ENCODE peak calls at places on chromosomes 4 and X, in eight cellular contexts. H is K562, R is astrocyte, T is spleen, K is cardiac muscle cell, U is upper lobe of right lung, J is left lung, X is Peyer's patch. E is an unnamed sample.
A peak's percentile ranks its signal among the peaks of the same experiment; 100 is the strongest.

GRCh38 chr4:43776371-43776770 is 672.2 kb downstream of the KCTD8 start:
- DNase-seq in H (no peak), X (no peak), K (no peak), T (no peak), R (no peak), U (no peak), J (no peak), E (no peak)

GRCh38 chr4:133379681-133380438 is 230.8 kb downstream of the PCDH10 start:
- DNase-seq in U (no peak), X (no peak), J (peak; percentile 34), R (no peak), T (no peak), H (no peak), K (no peak), E (no peak)

GRCh38 chrX:140733766-140734342 is 24.3 kb downstream of the LINC00632 start:
- DNase-seq in X (no peak), U (no peak), H (peak; percentile 52), R (peak; percentile 13), T (no peak), J (no peak), K (peak; percentile 45), E (no peak)

GRCh38 chrX:119647089-119647488 is 40.9 kb upstream of the NKRF start:
- DNase-seq in X (no peak), T (no peak), U (no peak), J (no peak), H (no peak), R (no peak), K (no peak), E (no peak)

GRCh38 chr4:31741321-31741720 is 1021.2 kb downstream of the PCDH7 start:
- DNase-seq in X (no peak), U (no peak), K (no peak), H (no peak), T (no peak), R (no peak), J (no peak), E (no peak)

GRCh38 chr4:40909363-40909876 is 159.7 kb downstream of the NSUN7 start:
- DNase-seq in H (no peak), J (no peak), U (no peak), K (no peak), R (peak; percentile 87), T (no peak), X (no peak), E (no peak)

GRCh38 chr4:128688025-128688721 is 121.3 kb upstream of the JADE1 start:
- DNase-seq in T (no peak), J (no peak), K (no peak), U (no peak), H (no peak), X (no peak), R (no peak), E (no peak)

GRCh38 chr4:181043486-181043885 is 1199.7 kb upstream of the TENM3 start:
- DNase-seq in J (no peak), R (no peak), K (no peak), T (no peak), U (no peak), H (no peak), X (no peak), E (no peak)

GRCh38 chrX:39491548-39492297 is 606.0 kb downstream of the BCOR start:
- DNase-seq in K (no peak), X (peak; percentile 67), T (peak; percentile 79), R (no peak), J (no peak), H (peak; percentile 74), U (no peak), E (no peak)

GRCh38 chr4:46390353-46391058 is 578 bp upstream of the GABRA2 start:
- DNase-seq in J (peak; percentile 52), U (no peak), X (no peak), T (no peak), K (no peak), R (no peak), H (no peak), E (no peak)

GRCh38 chrX:8971116-8971515 is 62.8 kb downstream of the FAM9B start:
- DNase-seq in U (no peak), J (no peak), T (no peak), H (no peak), K (peak; percentile 31), X (no peak), R (peak; percentile 15), E (no peak)

DNA sequence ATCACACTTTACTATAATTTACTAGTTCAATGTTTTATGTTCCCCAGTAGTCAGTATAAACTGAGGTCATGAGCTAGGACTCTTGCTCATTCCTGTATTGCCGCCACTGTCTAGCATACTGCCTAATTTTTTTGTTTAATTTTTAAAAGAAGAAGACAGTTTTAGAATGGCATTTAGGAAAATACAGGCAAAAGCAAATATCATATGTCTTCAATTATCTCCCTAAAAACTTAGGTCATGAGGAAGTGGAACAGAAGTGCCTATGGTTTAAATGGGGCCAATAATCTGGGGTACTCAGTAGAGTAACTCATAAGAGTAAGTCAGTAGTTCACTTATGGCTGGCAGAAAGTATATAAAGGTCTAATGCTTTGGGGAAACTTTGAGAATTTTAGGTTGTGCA is 390.3 kb downstream of the PDGFC start:
- DNase-seq in K (no peak), R (no peak), T (no peak), X (no peak), U (no peak), J (no peak), H (no peak), E (no peak)
- H3K4me3 ChIP-seq in K (no peak overlapping the region), R (no peak overlapping the region), T (no peak overlapping the region), X (no peak overlapping the region), U (peak overlapping the region; percentile 9), J (no peak overlapping the region), H (no peak overlapping the region), E (no peak overlapping the region)

GRCh38 chr4:108157655-108158054 is 11.1 kb downstream of the LEF1 start:
- DNase-seq in J (no peak), K (no peak), U (no peak), R (no peak), X (no peak), T (no peak), H (no peak), E (no peak)
- H3K27me3 ChIP-seq in J (peaks cover 35% of the 10 kb centered on the region), K (no peaks in the 10 kb centered on the region), U (peaks cover 25% of the 10 kb centered on the region), R (no peaks in the 10 kb centered on the region), X (no peaks in the 10 kb centered on the region), T (no peaks in the 10 kb centered on the region), H (no peaks in the 10 kb centered on the region), E (no peaks in the 10 kb centered on the region)

DNA sequence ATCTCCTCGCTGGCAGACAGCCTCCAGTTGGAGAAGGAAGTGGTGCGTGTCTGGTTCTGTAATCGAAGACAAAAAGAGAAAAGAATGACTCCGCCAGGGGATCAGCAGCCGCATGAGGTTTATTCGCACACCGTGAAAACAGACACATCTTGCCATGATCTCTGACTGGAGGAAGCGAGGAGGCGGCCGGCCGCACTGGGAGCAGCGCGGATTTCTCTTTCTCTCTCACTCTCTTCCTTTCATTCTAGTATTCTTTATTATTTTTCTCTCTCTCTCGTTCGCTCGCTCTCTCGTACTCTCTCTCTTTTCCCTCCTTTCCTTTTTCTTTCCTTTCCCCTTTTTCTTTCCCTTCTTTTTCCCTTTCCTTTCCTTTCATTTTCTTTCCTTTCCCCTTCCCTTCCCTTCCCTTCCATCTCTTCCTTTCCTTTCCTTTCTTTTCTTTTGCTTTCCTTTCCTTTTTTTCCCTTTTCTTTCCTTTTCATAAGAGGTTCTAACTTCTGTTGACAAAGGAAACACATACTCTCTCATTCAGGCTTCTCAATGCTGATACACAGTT is 1.2 kb downstream of the POU3F4 start:
- DNase-seq in T (no peak), X (no peak), J (no peak), R (peak; percentile 10), H (no peak), U (no peak), K (no peak), E (no peak)
- H3K4me3 ChIP-seq in T (no peak overlapping the region), X (no peak overlapping the region), J (no peak overlapping the region), R (peak overlapping the region; percentile 61), H (no peak overlapping the region), U (no peak overlapping the region), K (no peak overlapping the region), E (no peak overlapping the region)

GRCh38 chr4:110631582-110632505 is 9.0 kb upstream of the PITX2 start:
- DNase-seq in T (peak; percentile 78), R (peak; percentile 58), U (peak; percentile 84), H (peak; percentile 71), X (no peak), J (no peak), K (peak; percentile 91), E (no peak)

GRCh38 chr4:110629214-110629754 is 6.4 kb upstream of the PITX2 start:
- DNase-seq in R (no peak), U (no peak), X (no peak), K (no peak), T (no peak), H (no peak), J (no peak), E (no peak)

GRCh38 chr4:110628321-110629213 is 5.7 kb upstream of the PITX2 start:
- DNase-seq in J (no peak), K (no peak), U (no peak), X (no peak), T (no peak), H (no peak), R (no peak), E (no peak)

GRCh38 chr4:110630621-110631402 is 7.9 kb upstream of the PITX2 start:
- DNase-seq in K (no peak), U (no peak), H (no peak), R (no peak), T (no peak), X (no peak), J (no peak), E (no peak)

DNA sequence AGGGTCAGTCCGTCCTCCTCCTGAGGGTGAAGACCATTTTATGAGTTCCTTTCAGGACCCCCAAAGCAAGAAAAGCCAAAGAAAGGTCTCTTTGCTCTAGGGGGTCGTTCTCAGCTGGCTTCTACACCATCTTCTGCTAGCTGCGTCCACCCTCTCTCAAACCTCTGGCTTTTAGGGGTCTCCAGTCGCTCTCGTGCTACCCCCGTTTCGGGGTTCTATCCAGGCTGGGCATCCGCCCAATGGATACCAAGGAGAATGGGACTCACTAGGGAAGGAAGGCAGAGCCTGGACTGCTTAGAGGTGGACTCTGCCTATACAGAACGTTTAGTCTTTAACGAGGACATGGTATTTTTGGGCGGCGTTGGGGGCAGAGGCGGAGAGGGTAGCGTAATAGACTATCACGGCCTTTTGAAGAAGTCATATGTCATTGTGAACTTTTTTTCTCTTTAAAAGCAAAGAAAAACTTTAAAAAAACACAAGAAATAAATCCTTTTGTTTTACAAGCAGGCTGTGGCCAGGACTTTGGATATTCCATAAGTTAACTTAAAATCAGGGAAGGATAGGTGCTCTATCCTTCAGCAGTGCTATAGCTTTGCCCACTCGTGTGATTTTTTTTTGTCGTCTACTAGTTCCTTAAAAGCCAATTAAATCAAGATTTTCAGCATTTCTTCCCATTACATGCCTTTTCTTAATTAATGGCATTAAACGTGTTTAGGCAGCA is 7.1 kb upstream of the PITX2 start:
- DNase-seq in K (no peak), H (no peak), R (no peak), J (no peak), X (no peak), U (no peak), T (no peak), E (no peak)
- H3K27me3 ChIP-seq in K (peaks cover 100% of the 10 kb centered on the region), H (peaks cover 54% of the 10 kb centered on the region), R (peaks cover 94% of the 10 kb centered on the region), J (peaks cover 100% of the 10 kb centered on the region), X (no peaks in the 10 kb centered on the region), U (peaks cover 100% of the 10 kb centered on the region), T (peaks cover 76% of the 10 kb centered on the region), E (peaks cover 80% of the 10 kb centered on the region)

DNA sequence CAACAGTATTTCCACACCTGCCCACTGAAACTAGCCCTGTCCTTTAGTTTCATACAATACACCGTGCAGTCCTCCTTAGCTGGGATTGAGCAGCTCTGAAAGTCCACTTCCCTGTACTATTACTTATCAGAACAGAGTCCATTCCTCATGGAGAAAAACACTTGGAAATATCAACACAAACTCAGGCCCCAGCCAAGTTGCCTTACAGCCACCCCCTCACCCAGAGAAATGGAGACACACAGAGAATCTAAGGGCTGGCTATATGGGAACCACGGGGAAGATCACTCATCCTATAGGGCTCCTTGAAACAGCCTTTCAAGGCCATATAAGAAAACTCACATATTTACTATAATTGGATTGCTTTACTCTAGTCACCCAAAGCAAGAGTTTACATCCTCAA is 1.9 kb downstream of the SCARB2 start:
- DNase-seq in T (no peak), H (no peak), X (no peak), R (no peak), J (no peak), U (no peak), K (no peak), E (no peak)
- H3K4me3 ChIP-seq in T (peak overlapping the region; percentile 73), H (no peak overlapping the region), X (peak overlapping the region; percentile 46), R (peak overlapping the region; percentile 84), J (peak overlapping the region; percentile 87), U (peak overlapping the region; percentile 82), K (peak overlapping the region; percentile 76), E (no peak overlapping the region)

E was measured in effector memory CD4-positive, alpha-beta T cell.